ENCODE peak calls at places on chromosomes 4 and X, in six cellular contexts. T is nucleus accumbens; M is GM12892; F is neural crest cell; C is activated T-helper 1 cell treated with anti-CD3 and anti-CD28 coated beads, Interleukin-12 subunit alpha, Interleukin-12 subunit beta, Interleukin-2, Interleukin-4 antibody, amounts not matched to agents 30 ng/mL and 10 ng/mL and 1 ng/mL, durations not matched to agents 14 hours and 24 hours and 36 hours; N is mucosa of gallbladder. K is an unnamed sample.

GRCh38 chrX:42220722-42221121 is 297.4 kb upstream of the CASK start:
- DNase-seq in T (no peak), M (no peak), F (no peak), C (no peak), N (no peak), K (no peak)

GRCh38 chrX:47571896-47572295 is 10.3 kb upstream of the TIMP1 start:
- DNase-seq in T (no peak), M (no peak), F (no peak), C (no peak), N (no peak), K (no peak)

GRCh38 chr4:1201851-1202525 is 29.6 kb upstream of the SPON2 start:
- DNase-seq in T (no peak), M (peak), F (no peak), C (peak), N (peak), K (no peak)

GRCh38 chr4:52269761-52270160 is 218.7 kb downstream of the SPATA18 start:
- DNase-seq in T (no peak), M (no peak), F (no peak), C (no peak), N (no peak), K (no peak)

GRCh38 chrX:68568136-68568535 is 69.3 kb downstream of the YIPF6 start:
- DNase-seq in T (no peak), M (no peak), F (no peak), C (no peak), N (no peak), K (no peak)

GRCh38 chr4:8146158-8146557 is 12.5 kb downstream of the ABLIM2 start:
- DNase-seq in T (no peak), M (no peak), F (no peak), C (no peak), N (no peak), K (no peak)

GRCh38 chr4:74453846-74454742 is 9.2 kb downstream of the AREG start:
- DNase-seq in T (no peak), M (no peak), F (no peak), C (no peak), N (no peak), K (no peak)

GRCh38 chr4:30847958-30848357 is 127.8 kb downstream of the PCDH7 start:
- DNase-seq in T (no peak), M (no peak), F (no peak), C (no peak), N (no peak), K (no peak)